ENCODE peak calls at places on chromosomes 4 and X, in seven cellular contexts. G is transverse colon, F is upper lobe of left lung, K is right lobe of liver, M is uterus, E is NB4, W is prostate gland. Z is an unnamed sample.
A peak's percentile ranks its signal among the peaks of the same experiment; 100 is the strongest.

GRCh38 chr4:96593422-96593821 is 753.5 kb downstream of the PDHA2 start:
- DNase-seq in M (no peak), W (no peak), K (no peak), E (no peak), G (no peak), F (no peak), Z (peak; percentile 72)

GRCh38 chr4:158870282-158871049 is 101.6 kb downstream of the FNIP2 start:
- DNase-seq in K (no peak), W (no peak), M (no peak), G (no peak), F (no peak), E (no peak), Z (no peak)

GRCh38 chrX:132414404-132414803 is 74.4 kb downstream of the MBNL3 start:
- DNase-seq in G (no peak), M (no peak), W (no peak), E (no peak), F (no peak), K (no peak), Z (no peak)

GRCh38 chr4:20512053-20512810 is 188.0 kb upstream of the PACRGL start:
- DNase-seq in W (no peak), M (no peak), F (no peak), E (no peak), G (no peak), K (no peak), Z (no peak)

GRCh38 chrX:19739683-19740082 is 147.7 kb downstream of the SH3KBP1 start:
- DNase-seq in E (peak; percentile 73), M (peak; percentile 33), F (no peak), K (peak; percentile 49), W (peak; percentile 4), G (peak; percentile 71), Z (peak; percentile 66)

GRCh38 chr4:165489786-165490185 is 111.0 kb downstream of the CPE start:
- DNase-seq in M (no peak), W (no peak), F (no peak), G (no peak), E (no peak), K (no peak), Z (no peak)

GRCh38 chr4:128285085-128286023 is 2.3 kb downstream of the PGRMC2 start:
- DNase-seq in W (no peak), G (peak; percentile 16), F (peak; percentile 8), E (no peak), K (peak; percentile 56), M (no peak), Z (no peak)

GRCh38 chr4:109302366-109303140 is at the start of gene COL25A1:
- DNase-seq in M (peak; percentile 48), G (peak; percentile 11), K (peak; percentile 51), E (no peak), F (peak; percentile 89), W (peak; percentile 53), Z (peak; percentile 26)

DNA sequence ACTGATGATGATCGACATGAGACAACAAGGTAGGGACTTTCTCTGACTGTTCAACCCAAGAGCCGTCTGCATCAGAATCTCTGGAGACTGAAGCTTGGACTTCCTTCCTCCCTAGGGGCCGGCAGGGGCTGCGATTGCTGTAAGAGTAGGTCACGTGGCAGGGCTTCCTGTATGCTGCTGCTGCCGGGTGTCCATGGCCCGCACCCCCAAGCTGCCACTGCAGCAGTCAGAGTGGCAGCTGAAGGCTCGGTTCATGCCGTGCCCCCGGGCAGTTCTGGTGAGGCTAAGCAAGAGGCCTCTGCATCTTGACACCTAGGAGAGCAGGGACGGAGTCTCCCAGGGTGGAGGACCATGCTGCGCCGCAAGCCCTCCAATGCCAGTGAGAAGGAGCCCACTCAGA is at the start of gene SASH3:
- DNase-seq in M (no peak), G (peak; percentile 63), K (peak; percentile 60), F (peak; percentile 49), E (peak; percentile 90), W (no peak), Z (peak; percentile 50)
- TF ChIP-seq POLR2A in M (no peak), G (peak; percentile 41), K (no peak), F (no peak), E (peak; percentile 41), W (no peak), Z (no peak)

DNA sequence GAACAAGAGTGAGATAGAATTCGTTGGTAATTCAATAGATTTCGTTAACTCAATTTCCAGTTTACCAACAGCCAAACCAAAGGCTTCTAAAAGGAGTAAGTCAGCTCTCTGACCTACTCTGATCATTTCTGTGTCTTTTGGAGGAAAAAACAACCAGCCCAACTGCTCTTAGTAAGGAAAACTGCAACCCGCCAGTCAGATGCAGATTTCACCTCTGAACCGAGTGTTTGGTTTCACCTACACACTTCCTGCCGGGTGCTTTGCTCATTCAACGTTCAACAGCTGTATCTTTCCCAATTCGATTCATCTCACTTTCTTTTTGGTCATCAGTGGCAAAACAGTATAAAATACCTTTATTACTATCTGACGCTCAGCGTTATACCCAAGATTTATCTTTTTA is 24.5 kb downstream of the TMSB4X start:
- DNase-seq in K (no peak), W (no peak), F (no peak), G (no peak), M (no peak), E (peak; percentile 54), Z (no peak)
- TF ChIP-seq POLR2A in K (no peak), W (no peak), F (no peak), G (no peak), M (no peak), E (no peak), Z (no peak)

DNA sequence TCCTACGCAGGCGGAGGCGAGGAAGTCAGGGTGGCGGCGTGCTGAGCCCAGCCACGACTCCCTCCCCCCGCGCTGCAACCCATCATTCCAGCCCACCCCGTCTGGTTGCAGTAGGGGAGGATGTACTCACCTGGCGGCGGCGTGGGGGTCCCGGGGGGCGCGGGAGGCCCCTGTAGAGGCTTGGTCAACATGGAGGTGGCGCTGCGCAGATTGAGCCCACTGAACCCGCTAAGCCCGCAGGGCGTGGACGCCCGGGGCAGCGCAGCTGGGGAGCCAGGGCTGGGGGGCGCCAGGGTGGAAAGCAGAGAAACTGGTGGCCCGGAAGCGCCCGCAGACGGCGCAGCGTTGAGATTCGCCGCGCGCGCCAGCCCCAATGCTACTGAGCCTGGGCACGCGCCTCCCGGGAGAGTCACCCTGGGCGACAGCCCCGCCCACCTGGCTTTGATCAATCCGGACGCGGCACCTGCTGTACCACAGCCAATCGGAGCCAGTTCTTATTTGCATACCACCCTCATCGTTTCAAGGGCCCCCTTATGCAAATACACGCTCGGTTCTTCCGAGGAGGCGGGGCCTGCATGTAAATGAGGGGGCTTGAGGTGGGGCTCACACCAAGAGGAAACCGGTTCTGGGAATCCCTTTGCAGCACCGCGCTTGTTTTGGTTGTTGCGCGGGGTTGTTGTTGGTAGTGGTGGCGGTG is at the start of gene PIM2:
- DNase-seq in E (peak; percentile 96), W (peak; percentile 93), F (peak; percentile 95), M (peak; percentile 91), G (peak; percentile 93), K (peak; percentile 92), Z (peak; percentile 94)
- TF ChIP-seq POLR2A in E (peak; percentile 88), W (peak; percentile 96), F (peak; percentile 97), M (peak; percentile 94), G (peak; percentile 97), K (peak; percentile 98), Z (peak; percentile 63)

DNA sequence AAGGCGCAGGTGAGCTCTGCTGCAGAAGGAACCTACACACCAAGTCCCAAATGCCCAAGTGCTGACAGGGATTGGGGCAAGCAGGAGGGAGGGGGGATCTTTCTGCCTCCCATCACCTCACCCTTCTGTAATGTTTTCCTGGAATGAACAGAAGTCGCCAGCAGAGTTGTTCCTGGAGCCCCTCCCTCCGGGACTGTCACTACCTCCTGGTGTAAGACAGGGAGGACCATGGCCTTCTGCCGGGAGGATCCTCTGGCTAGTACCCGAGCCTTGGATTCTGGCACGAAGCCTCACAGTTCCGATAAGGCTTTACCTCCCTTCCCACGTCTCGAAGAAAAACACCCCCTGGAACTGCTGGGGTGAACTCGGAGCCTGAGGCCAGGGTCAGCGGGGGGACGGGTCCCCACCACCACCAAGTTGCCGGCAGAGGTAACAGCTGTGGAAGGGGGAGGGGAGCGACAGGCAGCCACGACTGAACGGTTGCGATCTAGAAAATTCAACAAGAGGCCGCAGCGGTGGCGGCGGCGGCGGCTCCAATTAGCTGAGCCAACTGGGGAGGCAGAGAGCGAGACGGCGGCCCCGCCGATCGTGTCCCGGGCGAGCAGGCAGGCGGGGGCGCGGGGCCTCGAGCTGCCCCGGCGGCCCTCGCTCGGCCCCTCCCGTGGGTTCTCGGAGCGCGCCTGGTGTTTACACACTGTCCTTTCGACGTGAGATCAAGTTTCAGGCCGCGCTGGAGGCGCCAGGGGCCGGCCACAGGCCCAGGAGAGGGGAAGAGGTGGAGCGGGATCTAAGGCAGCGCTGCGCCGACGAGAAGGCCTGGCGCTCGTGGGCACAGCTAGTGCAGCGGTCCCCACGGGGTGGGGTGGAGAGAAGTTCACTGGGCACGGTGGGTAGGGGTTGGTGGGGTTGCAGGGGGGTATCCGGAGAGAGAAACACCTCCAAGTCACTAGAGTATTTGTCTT is 53.7 kb upstream of the BCOR start:
- DNase-seq in M (no peak), K (peak; percentile 59), G (no peak), F (peak; percentile 82), E (no peak), W (no peak), Z (peak; percentile 71)
- TF ChIP-seq POLR2A in M (no peak), K (no peak), G (no peak), F (no peak), E (no peak), W (no peak), Z (no peak)

DNA sequence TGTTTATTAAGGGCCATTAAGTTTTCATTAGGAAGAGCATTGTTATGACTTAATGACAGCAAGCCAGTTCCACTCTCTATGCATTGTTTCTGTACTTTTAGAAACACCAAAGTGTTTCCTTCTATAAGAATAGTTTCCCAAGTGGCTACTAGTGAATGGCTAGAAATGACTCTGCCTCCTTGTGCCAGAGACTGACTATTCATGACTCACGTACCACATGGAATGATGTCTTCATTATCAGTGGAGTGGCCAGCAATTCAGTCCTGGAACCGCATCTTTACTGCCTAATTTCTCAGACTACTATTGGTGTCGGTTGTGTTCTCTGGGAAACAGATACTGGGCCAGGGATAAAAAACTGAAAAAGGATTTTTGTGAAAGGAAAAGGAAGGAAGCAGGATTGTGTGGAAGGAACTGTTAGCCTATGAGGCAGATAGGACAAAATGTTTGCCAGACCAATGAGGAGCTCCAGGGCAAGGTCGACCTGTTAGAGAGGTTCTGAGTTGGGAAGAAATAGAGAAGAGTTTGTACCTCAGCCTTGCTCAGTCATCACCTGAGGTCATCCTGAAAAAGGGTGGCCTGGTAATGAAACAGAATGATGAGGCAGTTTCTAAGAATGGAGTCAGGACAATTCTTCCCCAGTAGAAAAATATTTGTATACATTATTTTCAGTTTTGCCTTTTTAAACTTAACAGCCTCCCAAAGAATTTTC is 218.6 kb downstream of the SPCS3 start:
- DNase-seq in W (no peak), M (no peak), K (no peak), F (no peak), E (no peak), G (no peak), Z (no peak)
- TF ChIP-seq POLR2A in W (no peak), M (no peak), K (no peak), F (no peak), E (no peak), G (no peak), Z (no peak)

GRCh38 chrX:103356023-103356798 is at the start of gene TCEAL9:
- DNase-seq in W (peak; percentile 40), K (peak; percentile 49), E (no peak), G (peak; percentile 63), F (no peak), M (peak; percentile 84), Z (peak; percentile 50)
- TF ChIP-seq POLR2A in W (peak; percentile 77), K (peak; percentile 63), E (no peak), G (peak; percentile 80), F (peak; percentile 52), M (peak; percentile 81), Z (no peak)

Z was measured in stomach.